ENCODE peak calls at places on chromosome 15, in six cellular contexts. G, P, W, N, R and C are unnamed samples.

GRCh38 chr15:100196326-100197058 is 145.3 kb downstream of the ADAMTS17 start:
- DNase-seq in G (no peak), P (no peak), R (no peak), W (no peak), N (no peak), C (no peak)

GRCh38 chr15:96767703-96768434 is 437.4 kb downstream of the NR2F2 start:
- DNase-seq in N (peak), G (no peak), W (no peak), P (no peak), R (no peak), C (no peak)

GRCh38 chr15:90141646-90142045 is 39.4 kb upstream of the IDH2 start:
- DNase-seq in N (no peak), G (peak), W (no peak), R (no peak), P (no peak), C (no peak)

GRCh38 chr15:76904461-76905012 is 603 bp downstream of the SCAPER start:
- DNase-seq in R (no peak), G (peak), P (no peak), N (peak), W (peak), C (peak)

GRCh38 chr15:34610388-34610787 is 26.9 kb upstream of the GOLGA8B start:
- DNase-seq in P (no peak), G (peak), R (no peak), W (no peak), N (no peak), C (no peak)

GRCh38 chr15:58589047-58589446 is 157.3 kb downstream of the LIPC start:
- DNase-seq in G (no peak), N (no peak), W (no peak), R (no peak), P (no peak), C (no peak)

GRCh38 chr15:90851114-90851513 is 17.3 kb upstream of the FURIN start:
- DNase-seq in G (no peak), N (no peak), W (no peak), R (no peak), P (no peak), C (no peak)

GRCh38 chr15:65404196-65404872 is 18.4 kb downstream of the IGDCC4 start:
- DNase-seq in R (no peak), G (no peak), P (no peak), N (no peak), W (no peak), C (no peak)

GRCh38 chr15:73346735-73347312 is 21.9 kb downstream of the HCN4 start:
- DNase-seq in R (no peak), N (peak), G (peak), W (peak), P (no peak), C (peak)

GRCh38 chr15:82132116-82132515 is 86.3 kb upstream of the MEX3B start:
- DNase-seq in P (no peak), W (no peak), G (no peak), R (no peak), N (no peak), C (no peak)

GRCh38 chr15:92687183-92687582 is 31.6 kb upstream of the FAM174B start:
- DNase-seq in W (no peak), P (peak), N (no peak), R (no peak), G (no peak), C (no peak)

GRCh38 chr15:69008056-69008455 is 6.4 kb upstream of the NOX5 start:
- DNase-seq in N (no peak), W (no peak), G (no peak), R (no peak), P (no peak), C (no peak)

GRCh38 chr15:85592148-85592547 is 202.6 kb downstream of the KLHL25 start:
- DNase-seq in N (peak), R (no peak), W (no peak), G (peak), P (no peak), C (no peak)

GRCh38 chr15:48370460-48370859 is 39.2 kb downstream of the DUT start:
- DNase-seq in W (no peak), P (no peak), G (peak), R (no peak), N (no peak), C (no peak)